ENCODE peak calls at places on chromosomes 3 and 15, in eight cellular contexts. One of them, this sample, is unnamed.

GRCh38 chr3:32454731-32455608 is 47.7 kb downstream of the CMTM6 start:
- DNase-seq in fibroblast of lung: peak; percentile 53
- DNase-seq in GM23338: no peak
- DNase-seq in PC-3: no peak
- DNase-seq in endothelial cell of umbilical vein: no peak
- DNase-seq in H9: no peak
- DNase-seq in HCT116: no peak
- DNase-seq in K562: no peak
- DNase-seq in this sample: no peak

GRCh38 chr3:134568790-134569189 is 82.0 kb downstream of the KY start:
- DNase-seq in fibroblast of lung: no peak
- DNase-seq in GM23338: no peak
- DNase-seq in PC-3: no peak
- DNase-seq in endothelial cell of umbilical vein: no peak
- DNase-seq in H9: no peak
- DNase-seq in HCT116: no peak
- DNase-seq in K562: no peak
- DNase-seq in this sample: no peak

GRCh38 chr15:50232791-50233190 is 32.7 kb downstream of the HDC start:
- DNase-seq in fibroblast of lung: no peak
- DNase-seq in GM23338: no peak
- DNase-seq in PC-3: no peak
- DNase-seq in endothelial cell of umbilical vein: no peak
- DNase-seq in H9: no peak
- DNase-seq in HCT116: no peak
- DNase-seq in K562: no peak
- DNase-seq in this sample: no peak

GRCh38 chr3:129619726-129620162 is 13.3 kb upstream of the PLXND1 start:
- DNase-seq in fibroblast of lung: no peak
- DNase-seq in GM23338: no peak
- DNase-seq in PC-3: no peak
- DNase-seq in endothelial cell of umbilical vein: no peak
- DNase-seq in H9: no peak
- DNase-seq in HCT116: no peak
- DNase-seq in K562: no peak
- DNase-seq in this sample: no peak

GRCh38 chr15:93150910-93151309 is 61.9 kb upstream of the RGMA start:
- DNase-seq in fibroblast of lung: no peak
- DNase-seq in GM23338: no peak
- DNase-seq in PC-3: no peak
- DNase-seq in endothelial cell of umbilical vein: no peak
- DNase-seq in H9: no peak
- DNase-seq in HCT116: no peak
- DNase-seq in K562: no peak
- DNase-seq in this sample: no peak

GRCh38 chr3:104526901-104527401 is 839.8 kb upstream of the ALCAM start:
- DNase-seq in fibroblast of lung: no peak
- DNase-seq in GM23338: no peak
- DNase-seq in PC-3: no peak
- DNase-seq in endothelial cell of umbilical vein: no peak
- DNase-seq in H9: no peak
- DNase-seq in HCT116: no peak
- DNase-seq in K562: no peak
- DNase-seq in this sample: no peak

GRCh38 chr3:10614160-10614559 is 108.8 kb upstream of the ATP2B2 start:
- DNase-seq in fibroblast of lung: no peak
- DNase-seq in GM23338: no peak
- DNase-seq in PC-3: no peak
- DNase-seq in endothelial cell of umbilical vein: no peak
- DNase-seq in H9: no peak
- DNase-seq in HCT116: no peak
- DNase-seq in K562: no peak
- DNase-seq in this sample: no peak

GRCh38 chr3:51718547-51719412 is 11.9 kb downstream of the GRM2 start:
- DNase-seq in fibroblast of lung: peak; percentile 19
- DNase-seq in GM23338: peak; percentile 93
- DNase-seq in PC-3: peak; percentile 80
- DNase-seq in endothelial cell of umbilical vein: peak; percentile 30
- DNase-seq in H9: peak; percentile 92
- DNase-seq in HCT116: peak; percentile 68
- DNase-seq in K562: peak; percentile 58
- DNase-seq in this sample: peak; percentile 61

GRCh38 chr3:197450295-197450694 is 105.5 kb downstream of the BDH1 start:
- DNase-seq in fibroblast of lung: no peak
- DNase-seq in GM23338: no peak
- DNase-seq in PC-3: no peak
- DNase-seq in endothelial cell of umbilical vein: no peak
- DNase-seq in H9: no peak
- DNase-seq in HCT116: no peak
- DNase-seq in K562: no peak
- DNase-seq in this sample: no peak

GRCh38 chr3:197458179-197458707 is 97.5 kb downstream of the BDH1 start:
- DNase-seq in fibroblast of lung: no peak
- DNase-seq in GM23338: peak; percentile 62
- DNase-seq in PC-3: no peak
- DNase-seq in endothelial cell of umbilical vein: no peak
- DNase-seq in H9: no peak
- DNase-seq in HCT116: no peak
- DNase-seq in K562: no peak
- DNase-seq in this sample: peak; percentile 32

GRCh38 chr3:197456271-197457091 is 99.3 kb downstream of the BDH1 start:
- DNase-seq in fibroblast of lung: peak; percentile 82
- DNase-seq in GM23338: peak; percentile 91
- DNase-seq in PC-3: no peak
- DNase-seq in endothelial cell of umbilical vein: peak; percentile 77
- DNase-seq in H9: peak; percentile 87
- DNase-seq in HCT116: peak; percentile 54
- DNase-seq in K562: peak; percentile 72
- DNase-seq in this sample: peak; percentile 73

GRCh38 chr3:197458906-197459470 is 96.8 kb downstream of the BDH1 start:
- DNase-seq in fibroblast of lung: no peak
- DNase-seq in GM23338: no peak
- DNase-seq in PC-3: no peak
- DNase-seq in endothelial cell of umbilical vein: no peak
- DNase-seq in H9: no peak
- DNase-seq in HCT116: no peak
- DNase-seq in K562: no peak
- DNase-seq in this sample: no peak

DNA sequence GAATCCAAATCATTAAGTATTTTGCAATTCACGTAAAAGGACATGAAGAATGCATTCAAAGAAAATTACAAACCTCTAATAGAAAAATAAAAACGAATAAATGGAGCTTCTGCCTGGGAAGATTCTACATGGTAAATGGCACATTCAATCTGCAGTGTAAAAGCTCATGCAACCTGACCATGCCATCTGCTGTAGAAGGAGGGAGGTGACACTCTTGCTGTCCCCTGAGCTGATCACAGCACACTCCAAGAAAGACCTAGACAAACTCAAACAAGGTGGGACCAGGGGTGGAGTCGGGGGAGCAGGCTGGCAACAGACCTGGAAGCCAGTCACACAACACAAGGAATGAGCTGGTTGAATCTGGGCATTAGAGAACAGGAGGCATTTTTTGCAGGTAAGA is 101.8 kb downstream of the BDH1 start:
- DNase-seq in fibroblast of lung: peak; percentile 17
- DNase-seq in GM23338: no peak
- DNase-seq in PC-3: peak; percentile 48
- DNase-seq in endothelial cell of umbilical vein: no peak
- DNase-seq in H9: no peak
- DNase-seq in HCT116: peak; percentile 21
- DNase-seq in K562: no peak
- DNase-seq in this sample: no peak
- TF ChIP-seq CTCF in fibroblast of lung: no peak
- TF ChIP-seq CTCF in GM23338: peak; percentile 23
- TF ChIP-seq CTCF in PC-3: peak; percentile 60
- TF ChIP-seq CTCF in endothelial cell of umbilical vein: no peak
- TF ChIP-seq CTCF in H9: no peak
- TF ChIP-seq CTCF in HCT116: peak; percentile 58
- TF ChIP-seq CTCF in K562: peak; percentile 46
- TF ChIP-seq CTCF in this sample: peak; percentile 69

GRCh38 chr3:2514031-2514430 is 415.4 kb downstream of the CNTN4 start:
- DNase-seq in fibroblast of lung: no peak
- DNase-seq in GM23338: no peak
- DNase-seq in PC-3: no peak
- DNase-seq in endothelial cell of umbilical vein: no peak
- DNase-seq in H9: no peak
- DNase-seq in HCT116: no peak
- DNase-seq in K562: no peak
- DNase-seq in this sample: no peak

GRCh38 chr3:2517479-2518188 is 419.0 kb downstream of the CNTN4 start:
- DNase-seq in fibroblast of lung: no peak
- DNase-seq in GM23338: no peak
- DNase-seq in PC-3: no peak
- DNase-seq in endothelial cell of umbilical vein: no peak
- DNase-seq in H9: no peak
- DNase-seq in HCT116: no peak
- DNase-seq in K562: no peak
- DNase-seq in this sample: no peak

GRCh38 chr3:2511356-2511755 is 412.7 kb downstream of the CNTN4 start:
- DNase-seq in fibroblast of lung: no peak
- DNase-seq in GM23338: peak; percentile 33
- DNase-seq in PC-3: no peak
- DNase-seq in endothelial cell of umbilical vein: no peak
- DNase-seq in H9: no peak
- DNase-seq in HCT116: no peak
- DNase-seq in K562: no peak
- DNase-seq in this sample: no peak

DNA sequence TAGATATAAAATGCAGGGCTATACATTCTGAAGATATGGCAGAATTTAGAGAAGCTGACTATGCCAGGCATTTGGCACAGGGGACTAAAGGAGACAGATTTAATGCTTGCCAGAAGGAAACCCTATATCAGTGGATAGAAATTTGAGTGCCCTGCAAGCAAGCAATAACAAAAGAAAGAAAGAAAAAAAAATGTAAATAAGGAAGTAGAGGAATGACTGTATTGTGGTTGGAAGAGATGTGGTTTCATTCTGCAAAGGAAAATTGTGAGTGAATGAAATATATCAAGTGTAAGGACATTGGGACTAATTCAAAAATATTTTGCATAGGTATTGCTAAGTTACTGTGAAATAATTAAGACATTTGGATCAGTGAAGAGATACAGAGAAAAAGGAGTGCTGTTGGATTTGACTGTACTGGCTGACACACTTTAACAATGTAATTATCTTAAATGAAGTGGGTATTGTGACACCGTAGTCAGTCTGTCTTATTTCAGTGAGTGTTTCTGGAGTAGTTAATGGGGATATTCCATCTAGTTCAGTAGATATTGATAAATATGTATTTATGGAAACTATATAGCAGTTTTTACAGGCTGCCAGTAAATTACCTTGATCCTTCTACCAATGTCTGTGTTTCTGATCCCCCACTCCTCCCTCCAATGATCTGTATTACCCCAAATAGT is 418.2 kb downstream of the CNTN4 start:
- DNase-seq in fibroblast of lung: no peak
- DNase-seq in GM23338: no peak
- DNase-seq in PC-3: no peak
- DNase-seq in endothelial cell of umbilical vein: no peak
- DNase-seq in H9: no peak
- DNase-seq in HCT116: no peak
- DNase-seq in K562: no peak
- DNase-seq in this sample: no peak
- H2AFZ ChIP-seq in fibroblast of lung: no peak overlapping the region
- H2AFZ ChIP-seq in GM23338: no peak overlapping the region
- H2AFZ ChIP-seq in PC-3: no peak overlapping the region
- H2AFZ ChIP-seq in endothelial cell of umbilical vein: no peak overlapping the region
- H2AFZ ChIP-seq in H9: no peak overlapping the region
- H2AFZ ChIP-seq in HCT116: no peak overlapping the region
- H2AFZ ChIP-seq in K562: no peak overlapping the region
- H2AFZ ChIP-seq in this sample: no peak overlapping the region

DNA sequence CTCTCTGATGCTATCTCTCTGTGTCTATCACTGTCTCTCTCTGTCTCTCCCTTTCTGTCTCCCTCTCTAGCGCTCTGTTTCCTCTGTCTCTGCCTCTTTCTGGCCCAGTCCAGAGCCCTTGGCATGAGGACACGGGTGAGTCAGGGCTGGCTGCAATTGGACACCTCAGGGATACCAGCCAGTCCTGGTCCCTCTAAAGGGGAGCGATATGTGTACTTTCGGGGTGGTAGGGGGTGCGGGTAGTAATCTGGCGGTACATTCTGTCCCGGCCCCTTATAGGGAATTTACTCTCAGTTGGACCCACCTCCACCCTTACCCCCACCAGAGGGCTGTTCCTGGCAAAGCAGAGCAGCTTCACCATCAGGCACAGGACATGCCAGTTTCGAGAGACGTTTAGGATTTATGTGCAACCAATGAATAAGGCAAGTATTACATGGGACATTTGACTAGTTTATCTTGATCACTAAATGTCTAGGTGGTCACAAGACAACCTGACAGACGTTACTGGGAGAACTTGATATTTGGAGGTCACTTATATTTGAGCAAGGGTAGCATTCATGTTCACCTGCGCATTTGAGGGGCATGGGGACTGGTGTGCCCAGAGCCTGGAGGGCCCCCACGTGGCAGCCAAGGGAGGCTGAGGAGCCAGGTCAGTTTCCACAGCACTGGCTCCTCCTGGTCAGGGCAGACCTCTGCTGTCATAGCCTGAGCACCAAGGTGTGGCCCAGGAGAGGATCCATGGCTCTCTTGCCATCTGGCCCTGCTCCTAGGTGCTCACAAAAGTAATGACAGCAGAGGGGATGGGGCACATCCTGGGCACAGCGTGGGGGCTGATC is 256.1 kb downstream of the PLCL2 start:
- DNase-seq in fibroblast of lung: peak; percentile 9
- DNase-seq in GM23338: no peak
- DNase-seq in PC-3: peak; percentile 37
- DNase-seq in endothelial cell of umbilical vein: no peak
- DNase-seq in H9: peak; percentile 41
- DNase-seq in HCT116: no peak
- DNase-seq in K562: no peak
- DNase-seq in this sample: no peak
- TF ChIP-seq CTCF in fibroblast of lung: no peak
- TF ChIP-seq CTCF in GM23338: peak; percentile 58
- TF ChIP-seq CTCF in PC-3: peak; percentile 40
- TF ChIP-seq CTCF in endothelial cell of umbilical vein: no peak
- TF ChIP-seq CTCF in H9: peak; percentile 48
- TF ChIP-seq CTCF in HCT116: peak; percentile 20
- TF ChIP-seq CTCF in K562: peak; percentile 25
- TF ChIP-seq CTCF in this sample: no peak

GRCh38 chr3:136716629-136717028 is 35.5 kb downstream of the STAG1 start:
- DNase-seq in fibroblast of lung: no peak
- DNase-seq in GM23338: no peak
- DNase-seq in PC-3: no peak
- DNase-seq in endothelial cell of umbilical vein: no peak
- DNase-seq in H9: no peak
- DNase-seq in HCT116: no peak
- DNase-seq in K562: no peak
- DNase-seq in this sample: no peak

GRCh38 chr3:136708339-136708985 is 43.7 kb downstream of the STAG1 start:
- DNase-seq in fibroblast of lung: peak; percentile 33
- DNase-seq in GM23338: no peak
- DNase-seq in PC-3: no peak
- DNase-seq in endothelial cell of umbilical vein: no peak
- DNase-seq in H9: no peak
- DNase-seq in HCT116: no peak
- DNase-seq in K562: no peak
- DNase-seq in this sample: no peak

GRCh38 chr3:136711277-136711676 is 40.9 kb downstream of the STAG1 start:
- DNase-seq in fibroblast of lung: no peak
- DNase-seq in GM23338: no peak
- DNase-seq in PC-3: no peak
- DNase-seq in endothelial cell of umbilical vein: no peak
- DNase-seq in H9: no peak
- DNase-seq in HCT116: no peak
- DNase-seq in K562: no peak
- DNase-seq in this sample: no peak

DNA sequence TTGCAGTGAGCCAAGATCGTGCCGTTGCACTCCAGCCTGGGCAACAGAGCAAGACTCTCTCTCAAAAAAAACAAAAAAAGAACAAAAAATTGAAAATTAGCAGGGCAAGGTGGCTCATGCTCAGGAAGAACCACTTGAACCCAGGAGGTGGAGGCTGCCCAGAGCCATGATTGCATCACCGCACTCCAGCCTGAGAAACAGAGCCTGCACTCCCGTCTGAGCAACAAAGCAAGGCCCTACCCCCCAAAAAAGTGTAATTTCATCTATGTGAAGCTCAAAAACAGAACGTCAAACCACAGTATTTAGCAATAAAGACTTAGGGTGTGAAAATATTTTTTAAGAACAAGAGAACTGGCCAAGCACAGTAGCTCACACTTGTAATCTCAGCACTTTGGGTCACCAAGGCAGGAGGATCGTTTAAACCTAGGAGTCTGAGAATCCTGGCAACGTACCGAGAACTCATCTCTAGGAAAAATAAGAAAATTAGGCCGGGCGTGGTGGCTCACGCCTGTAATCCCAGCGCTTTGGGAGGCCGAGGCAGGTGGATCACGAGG is 38.1 kb downstream of the STAG1 start:
- DNase-seq in fibroblast of lung: no peak
- DNase-seq in GM23338: no peak
- DNase-seq in PC-3: no peak
- DNase-seq in endothelial cell of umbilical vein: no peak
- DNase-seq in H9: no peak
- DNase-seq in HCT116: no peak
- DNase-seq in K562: no peak
- DNase-seq in this sample: no peak
- H2AFZ ChIP-seq in fibroblast of lung: no peak overlapping the region
- H2AFZ ChIP-seq in GM23338: no peak overlapping the region
- H2AFZ ChIP-seq in PC-3: no peak overlapping the region
- H2AFZ ChIP-seq in endothelial cell of umbilical vein: no peak overlapping the region
- H2AFZ ChIP-seq in H9: no peak overlapping the region
- H2AFZ ChIP-seq in HCT116: no peak overlapping the region
- H2AFZ ChIP-seq in K562: no peak overlapping the region
- H2AFZ ChIP-seq in this sample: no peak overlapping the region

This sample was measured in mammary epithelial cell.